ENCODE peak calls at places on chromosomes 1 and 21, in five cellular contexts. T is tibial nerve, H is breast epithelium, B is GM23248, S is fibroblast of lung. M is an unnamed sample. For H3K9me3, the result is how much of the 10 kb centered on the place peaks cover.

GRCh38 chr1:116751626-116752025 is 2.6 kb upstream of the CD2 start:
- DNase-seq in T (no peak), H (no peak), B (no peak), S (no peak), M (no peak)

GRCh38 chr1:54016343-54017282 is 1.4 kb downstream of the LDLRAD1 start:
- DNase-seq in T (no peak), H (peak), B (peak), S (no peak), M (no peak)

GRCh38 chr1:52041551-52042185 is 8.1 kb upstream of the KTI12 start:
- DNase-seq in T (no peak), H (no peak), B (no peak), S (no peak), M (no peak)

GRCh38 chr1:48061162-48062136 is 64.3 kb upstream of the TRABD2B start:
- DNase-seq in T (peak), H (no peak), B (peak), S (peak), M (no peak)

GRCh38 chr1:161439280-161440232 is 65.7 kb upstream of the FCGR2A start:
- DNase-seq in T (no peak), H (no peak), B (peak), S (peak), M (no peak)

GRCh38 chr1:174289644-174290310 is 130.5 kb downstream of the RABGAP1L start:
- DNase-seq in T (no peak), H (no peak), B (no peak), S (no peak), M (no peak)

GRCh38 chr1:21319447-21320407 is 29.5 kb upstream of the ECE1 start:
- DNase-seq in T (no peak), H (no peak), B (peak), S (no peak), M (no peak)

GRCh38 chr21:39006653-39007417 is 176.4 kb downstream of the PSMG1 start:
- DNase-seq in T (peak), H (no peak), B (no peak), S (no peak), M (no peak)

GRCh38 chr1:51697160-51697559 is 80.3 kb downstream of the OSBPL9 start:
- DNase-seq in T (no peak), H (no peak), B (peak), S (peak), M (no peak)

GRCh38 chr1:232950919-232951579 is 638 bp downstream of the NTPCR start:
- DNase-seq in T (no peak), H (no peak), B (peak), S (peak), M (peak)

GRCh38 chr1:63669151-63669961 is 76.1 kb downstream of the PGM1 start:
- DNase-seq in T (no peak), H (peak), B (no peak), S (peak), M (no peak)

GRCh38 chr1:223014142-223014873 is 128.7 kb downstream of the TLR5 start:
- DNase-seq in T (no peak), H (no peak), B (no peak), S (no peak), M (no peak)

GRCh38 chr21:34192646-34193285 is 119.4 kb downstream of the MRPS6 start:
- DNase-seq in T (no peak), H (no peak), B (no peak), S (no peak), M (no peak)

GRCh38 chr1:64172458-64172983 is 30.9 kb upstream of the UBE2U start:
- DNase-seq in T (no peak), H (no peak), B (peak), S (peak), M (no peak)

GRCh38 chr1:9321480-9321849 is 28.8 kb downstream of the SPSB1 start:
- DNase-seq in T (no peak), H (no peak), B (peak), S (peak), M (no peak)

GRCh38 chr1:169236143-169236542 is 129.7 kb downstream of the ATP1B1 start:
- DNase-seq in T (peak), H (no peak), B (peak), S (peak), M (no peak)

GRCh38 chr21:16013570-16013969 is 283.8 kb downstream of the USP25 start:
- DNase-seq in T (no peak), H (no peak), B (no peak), S (no peak), M (no peak)

GRCh38 chr1:183778006-183778405 is 26.9 kb upstream of the RGL1 start:
- DNase-seq in T (no peak), H (no peak), B (no peak), S (no peak), M (no peak)
- H3K9me3 ChIP-seq in T (under half), H (under half), B (under half), S (under half), M (under half)

GRCh38 chr1:2150836-2151235 is 43.7 kb downstream of the FAAP20 start:
- DNase-seq in T (no peak), H (no peak), B (no peak), S (no peak), M (no peak)
- H3K27ac ChIP-seq in T (no peak), H (no peak), B (no peak), S (no peak), M (no peak)

GRCh38 chr1:243422362-243422761 is 166.5 kb downstream of the SDCCAG8 start:
- DNase-seq in T (no peak), H (no peak), B (no peak), S (no peak), M (no peak)
- H3K9me3 ChIP-seq in T (under half), H (under half), B (under half), S (under half), M (under half)

DNA sequence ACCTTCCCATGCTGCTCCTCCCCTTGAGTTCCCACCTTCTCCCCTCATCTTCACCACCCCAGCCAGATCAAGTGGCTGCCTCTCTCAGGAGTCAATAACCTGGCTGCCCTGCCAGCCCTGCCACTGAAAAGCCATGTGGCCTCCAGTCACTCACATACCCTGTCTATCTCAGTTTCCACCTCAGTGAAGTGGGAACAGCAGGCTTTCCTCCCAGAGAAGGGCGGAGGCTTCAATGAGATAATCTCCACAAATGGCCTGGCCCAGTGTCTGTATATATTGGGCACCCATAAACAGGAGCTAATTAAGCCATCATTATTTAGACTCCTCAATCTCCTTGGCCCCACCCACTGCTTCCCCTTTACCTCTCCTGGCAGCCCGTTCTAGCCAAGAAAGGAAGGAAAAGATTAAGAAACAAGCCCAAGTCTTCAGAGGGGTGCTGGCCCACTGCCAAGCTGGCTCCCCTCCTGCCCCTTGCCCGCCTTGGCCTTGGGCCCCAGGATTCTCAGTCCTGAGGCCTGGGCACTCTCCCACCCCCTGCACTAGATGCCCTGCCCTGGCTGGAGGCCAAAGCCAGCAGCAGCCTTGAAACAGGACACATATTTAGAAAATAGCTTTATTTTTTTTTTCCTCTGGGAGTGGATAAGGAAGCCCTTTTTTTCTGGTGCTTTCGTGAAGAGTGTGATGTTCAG is 16.0 kb upstream of the EPB41 start:
- DNase-seq in T (no peak), H (no peak), B (no peak), S (no peak), M (no peak)
- H3K27ac ChIP-seq in T (no peak), H (peak), B (no peak), S (no peak), M (no peak)

GRCh38 chr1:90987860-90988259 is 34.0 kb downstream of the ZNF644 start:
- DNase-seq in T (no peak), H (no peak), B (no peak), S (no peak), M (no peak)
- H3K9me3 ChIP-seq in T (under half), H (under half), B (under half), S (under half), M (under half)

GRCh38 chr1:184424945-184425344 is 38.1 kb downstream of the C1orf21 start:
- DNase-seq in T (no peak), H (no peak), B (no peak), S (no peak), M (no peak)
- H3K27ac ChIP-seq in T (no peak), H (no peak), B (no peak), S (no peak), M (no peak)

GRCh38 chr21:19540287-19540686 is 1136.7 kb upstream of the TMPRSS15 start:
- DNase-seq in T (no peak), H (no peak), B (no peak), S (no peak), M (no peak)

DNA sequence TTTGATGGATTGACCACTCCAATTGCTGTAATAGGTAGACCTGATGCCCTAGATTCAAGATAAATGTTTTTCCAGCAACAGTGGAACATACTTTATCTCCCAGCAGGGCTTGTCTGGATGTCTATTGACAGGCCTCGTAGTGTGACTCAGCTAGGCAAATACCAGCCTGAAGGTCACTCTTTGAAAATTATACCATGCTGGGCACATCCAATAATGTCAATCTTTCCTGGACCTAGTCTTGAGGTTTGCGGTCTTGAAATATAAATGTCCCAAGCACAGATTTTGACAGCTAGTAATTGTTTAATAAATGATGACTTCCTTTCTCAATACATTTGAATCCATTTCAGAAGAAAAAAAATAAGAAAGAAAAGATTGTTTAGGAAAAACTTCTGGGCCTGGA is 1138.0 kb upstream of the TMPRSS15 start:
- DNase-seq in T (no peak), H (no peak), B (no peak), S (no peak), M (no peak)
- H3K9me3 ChIP-seq in T (under half), H (under half), B (under half), S (under half), M (under half)

DNA sequence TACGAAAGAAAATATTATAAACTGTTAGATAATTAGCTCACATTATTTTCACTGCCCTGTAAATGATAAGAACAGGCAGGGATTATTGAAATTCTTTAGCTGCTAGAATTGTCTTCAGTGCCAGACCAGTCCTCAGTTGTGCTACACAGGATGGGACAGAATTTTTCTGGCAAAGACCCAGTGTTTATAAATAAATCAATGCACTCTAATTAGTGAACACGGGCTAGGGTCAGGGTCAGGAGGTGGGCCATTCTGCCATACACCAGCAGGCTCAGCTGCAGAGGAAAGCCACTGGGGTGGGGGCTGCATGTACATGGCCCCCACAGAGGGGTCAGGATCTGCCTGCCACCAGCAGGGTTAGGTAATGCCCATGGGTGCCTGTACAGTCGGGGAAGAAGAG is 6.4 kb downstream of the BCAR3 start:
- DNase-seq in T (no peak), H (no peak), B (no peak), S (no peak), M (no peak)
- H3K27ac ChIP-seq in T (no peak), H (no peak), B (peak), S (no peak), M (no peak)

M was measured in effector memory CD4-positive, alpha-beta T cell.